ENCODE peak calls at places on chromosomes 1 and 21, in six cellular contexts. M is NCI-H1417; Y is IMR-90; V is posterior cingulate gyrus; N is central memory CD4-positive, alpha-beta T cell; X is left kidney. L is an unnamed sample.

GRCh38 chr1:118504231-118504644 is 319.2 kb upstream of the SPAG17 start:
- DNase-seq in V (no peak), X (peak; percentile 86), N (no peak), M (peak; percentile 41), Y (no peak), L (no peak)

GRCh38 chr1:234413975-234414374 is 40.7 kb downstream of the COA6 start:
- DNase-seq in M (no peak), V (no peak), X (no peak), Y (no peak), N (no peak), L (no peak)

GRCh38 chr1:212979340-212980122 is 29.2 kb downstream of the VASH2 start:
- DNase-seq in M (no peak), V (no peak), Y (no peak), X (peak; percentile 73), N (no peak), L (no peak)

GRCh38 chr1:74731399-74732052 is 1.3 kb downstream of the CRYZ start:
- DNase-seq in X (peak; percentile 81), Y (peak; percentile 21), V (no peak), N (no peak), M (no peak), L (no peak)

GRCh38 chr1:93980881-93981280 is 71.7 kb upstream of the GCLM start:
- DNase-seq in N (no peak), Y (no peak), X (no peak), M (no peak), V (no peak), L (no peak)

GRCh38 chr1:63321788-63322247 is 549 bp upstream of the FOXD3 start:
- DNase-seq in N (peak; percentile 18), X (no peak), M (peak; percentile 64), Y (no peak), V (no peak), L (no peak)

GRCh38 chr1:110258734-110259133 is 48.6 kb downstream of the KCNC4 start:
- DNase-seq in N (no peak), Y (peak; percentile 7), M (peak; percentile 34), V (no peak), X (peak; percentile 64), L (no peak)

GRCh38 chr1:237219751-237220150 is 177.8 kb downstream of the RYR2 start:
- DNase-seq in M (no peak), Y (no peak), N (no peak), X (no peak), V (no peak), L (no peak)

GRCh38 chr1:117070124-117070523 is 10.0 kb downstream of the TTF2 start:
- DNase-seq in N (no peak), Y (peak; percentile 67), V (no peak), M (no peak), X (no peak), L (no peak)

GRCh38 chr1:52059326-52059725 is 3.2 kb downstream of the BTF3L4 start:
- DNase-seq in V (no peak), X (no peak), M (no peak), N (no peak), Y (peak; percentile 63), L (no peak)

GRCh38 chr1:193185861-193186714 is at the start of gene B3GALT2:
- DNase-seq in N (peak; percentile 51), Y (peak; percentile 70), V (peak; percentile 21), M (peak; percentile 84), X (peak; percentile 77), L (no peak)

GRCh38 chr1:221478050-221478949 is 263.6 kb downstream of the DUSP10 start:
- DNase-seq in M (peak; percentile 65), Y (peak; percentile 91), V (peak; percentile 33), N (peak; percentile 25), X (peak; percentile 64), L (peak; percentile 12)

GRCh38 chr1:94096797-94097549 is 24.0 kb downstream of the ABCA4 start:
- DNase-seq in V (no peak), X (no peak), M (no peak), N (no peak), Y (peak; percentile 71), L (no peak)

GRCh38 chr1:56461158-56462127 is 117.9 kb downstream of the PLPP3 start:
- DNase-seq in X (peak; percentile 71), Y (no peak), N (no peak), V (no peak), M (peak; percentile 10), L (no peak)

GRCh38 chr21:44893278-44893556 is 19.7 kb upstream of the PTTG1IP start:
- DNase-seq in V (no peak), Y (no peak), M (no peak), N (no peak), X (no peak), L (no peak)

GRCh38 chr1:221783936-221784335 is 42.0 kb upstream of the DUSP10 start:
- DNase-seq in Y (no peak), M (no peak), N (peak; percentile 32), X (no peak), V (no peak), L (no peak)

GRCh38 chr1:166527752-166528151 is 311.5 kb upstream of the POGK start:
- DNase-seq in N (no peak), V (no peak), X (no peak), M (no peak), Y (no peak), L (no peak)

GRCh38 chr1:44694863-44695478 is 20.5 kb downstream of the ARMH1 start:
- DNase-seq in Y (no peak), N (no peak), M (no peak), V (no peak), X (no peak), L (no peak)

GRCh38 chr1:18119978-18120377 is 12.4 kb downstream of the IGSF21 start:
- DNase-seq in Y (no peak), V (no peak), X (no peak), N (no peak), M (no peak), L (no peak)

GRCh38 chr1:89022167-89022959 is at the start of gene GBP3:
- DNase-seq in V (no peak), X (peak; percentile 38), N (peak; percentile 47), Y (peak; percentile 75), M (peak; percentile 55), L (peak; percentile 15)

GRCh38 chr21:46060596-46061061 is 37.3 kb upstream of the COL6A2 start:
- DNase-seq in N (no peak), V (no peak), Y (peak; percentile 100), M (no peak), X (no peak), L (no peak)

GRCh38 chr21:33799378-33800090 is 116.1 kb downstream of the ATP5PO start:
- DNase-seq in M (no peak), X (no peak), N (no peak), Y (no peak), V (no peak), L (no peak)

GRCh38 chr1:19765623-19766022 is 34.1 kb downstream of the TMCO4 start:
- DNase-seq in V (no peak), X (no peak), N (no peak), Y (peak; percentile 92), M (no peak), L (no peak)

GRCh38 chr1:50985094-50985493 is 15.0 kb downstream of the CDKN2C start:
- DNase-seq in V (no peak), M (peak; percentile 54), N (no peak), Y (no peak), X (no peak), L (no peak)

GRCh38 chr1:117036018-117036421 is 24.1 kb upstream of the TTF2 start:
- DNase-seq in V (no peak), Y (no peak), N (no peak), X (peak; percentile 96), M (no peak), L (no peak)